ENCODE peak calls at places on chromosomes 7 and 10, in six cellular contexts. C is H9, N is neuronal stem cell, F is H1, E is IMR-90, A is trophoblast cell. X is an unnamed sample.
A peak's percentile ranks its signal among the peaks of the same experiment; 100 is the strongest.

GRCh38 chr7:73668103-73668937 is 689 bp downstream of the VPS37D start:
- DNase-seq in E (no peak), F (no peak), N (no peak), A (no peak), C (no peak), X (no peak)

GRCh38 chr7:43799605-43800004 is 41.1 kb downstream of the BLVRA start:
- DNase-seq in C (no peak), A (no peak), F (no peak), E (no peak), N (no peak), X (no peak)

GRCh38 chr10:112122827-112123226 is 60.7 kb downstream of the GPAM start:
- DNase-seq in C (no peak), N (no peak), E (no peak), F (no peak), A (peak; percentile 22), X (no peak)

GRCh38 chr10:119981826-119982225 is 89.3 kb downstream of the SEC23IP start:
- DNase-seq in F (no peak), C (no peak), N (no peak), E (no peak), A (no peak), X (no peak)

GRCh38 chr10:131141645-131142445 is 169.7 kb downstream of the TCERG1L start:
- DNase-seq in E (no peak), C (no peak), A (no peak), N (no peak), F (no peak), X (no peak)

GRCh38 chr7:19062216-19062615 is 55.2 kb downstream of the TWIST1 start:
- DNase-seq in F (no peak), E (no peak), N (no peak), C (no peak), A (no peak), X (no peak)

GRCh38 chr10:5606864-5607263 is 59.5 kb downstream of the ASB13 start:
- DNase-seq in N (no peak), A (no peak), F (no peak), C (no peak), E (no peak), X (no peak)

GRCh38 chr7:96084880-96085551 is 236.9 kb downstream of the SLC25A13 start:
- DNase-seq in F (no peak), E (peak; percentile 68), C (no peak), N (no peak), A (peak; percentile 19), X (peak; percentile 3)

GRCh38 chr7:121113288-121113687 is 124.8 kb downstream of the CPED1 start:
- DNase-seq in N (no peak), E (peak; percentile 70), A (peak; percentile 46), C (no peak), F (no peak), X (peak; percentile 40)

GRCh38 chr10:79189853-79190435 is 121.2 kb downstream of the ZMIZ1 start:
- DNase-seq in N (no peak), E (peak; percentile 19), F (no peak), C (no peak), A (no peak), X (no peak)

GRCh38 chr7:142438235-142438922 is 180.5 kb upstream of the PRSS58 start:
- DNase-seq in F (no peak), A (peak; percentile 68), E (peak; percentile 64), C (peak; percentile 66), N (peak; percentile 26), X (peak; percentile 40)

GRCh38 chr10:26093229-26093628 is 123.3 kb upstream of the GAD2 start:
- DNase-seq in C (no peak), A (no peak), F (no peak), E (no peak), N (no peak), X (no peak)

GRCh38 chr10:15331456-15331855 is 39.6 kb downstream of the FAM171A1 start:
- DNase-seq in C (no peak), E (no peak), N (no peak), F (no peak), A (no peak), X (no peak)

GRCh38 chr7:115707684-115708341 is 322.8 kb downstream of the TFEC start:
- DNase-seq in F (no peak), A (no peak), C (no peak), E (no peak), N (no peak), X (no peak)

GRCh38 chr10:104076743-104077160 is 8.9 kb downstream of the COL17A1 start:
- DNase-seq in E (peak; percentile 16), N (peak; percentile 70), F (peak; percentile 50), C (peak; percentile 58), A (no peak), X (no peak)

GRCh38 chr7:5470721-5471311 is 47.2 kb upstream of the TNRC18 start:
- DNase-seq in C (no peak), F (no peak), A (no peak), N (no peak), E (peak; percentile 40), X (no peak)

GRCh38 chr7:29622335-29623265 is 59.0 kb downstream of the PRR15 start:
- DNase-seq in A (peak; percentile 88), N (no peak), F (no peak), C (no peak), E (peak; percentile 85), X (peak; percentile 74)

GRCh38 chr7:69962077-69962855 is 364.0 kb downstream of the AUTS2 start:
- DNase-seq in E (no peak), F (no peak), C (no peak), N (no peak), A (no peak), X (peak; percentile 21)
- H3K14ac ChIP-seq in E (no peak overlapping the region), F (no peak overlapping the region), C (no peak overlapping the region), N (no peak overlapping the region), A (no peak overlapping the region), X (no peak overlapping the region)

GRCh38 chr10:67884313-67884841 is at the start of gene SIRT1:
- DNase-seq in N (peak; percentile 95), F (peak; percentile 88), A (peak; percentile 91), C (peak; percentile 97), E (peak; percentile 90), X (peak; percentile 96)

GRCh38 chr10:67884842-67885680 is 605 bp downstream of the SIRT1 start:
- DNase-seq in C (peak; percentile 75), E (peak; percentile 63), N (peak; percentile 64), F (no peak), A (peak; percentile 78), X (peak; percentile 85)

GRCh38 chr10:67878133-67878532 is 6.3 kb upstream of the SIRT1 start:
- DNase-seq in A (no peak), F (no peak), C (no peak), E (no peak), N (no peak), X (no peak)

DNA sequence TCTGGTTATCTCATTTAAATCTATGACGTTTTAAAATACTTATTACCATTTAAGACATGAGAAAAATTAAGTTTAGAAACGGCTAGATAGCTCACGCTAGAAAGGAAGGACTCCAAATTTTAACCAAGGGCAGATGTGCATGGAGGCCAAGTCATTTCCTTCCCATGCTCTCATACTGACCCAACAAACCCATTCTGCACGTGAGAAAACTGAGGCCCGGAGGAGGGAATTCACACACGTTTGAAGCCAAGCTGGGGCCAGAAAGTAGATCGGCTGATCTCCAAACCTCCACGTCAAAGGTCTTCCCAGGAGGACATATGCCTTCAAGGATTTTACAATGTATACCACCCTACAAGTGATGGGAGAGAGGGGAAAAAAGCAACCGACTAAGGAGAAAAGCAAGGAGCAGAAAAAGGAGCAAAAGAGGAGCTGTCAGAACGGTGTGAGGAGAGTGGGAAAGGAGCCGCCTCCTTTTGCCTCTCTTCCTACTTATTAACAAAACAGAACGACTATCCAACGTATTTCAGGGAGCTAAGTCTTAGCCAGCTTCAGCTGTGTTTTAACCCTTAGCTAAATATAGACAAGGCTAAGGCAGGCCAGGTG is 645 bp upstream of the SIRT1 start:
- DNase-seq in A (no peak), C (no peak), N (no peak), F (no peak), E (no peak), X (no peak)
- H4K8ac ChIP-seq in A (peak overlapping the region; percentile 59), C (no peak overlapping the region), N (no peak overlapping the region), F (no peak overlapping the region), E (peak overlapping the region; percentile 23), X (peak overlapping the region; percentile 27)

GRCh38 chr10:46247808-46248569 is 38.8 kb upstream of the ANTXRL start:
- DNase-seq in C (peak; percentile 14), A (no peak), F (no peak), N (no peak), E (no peak), X (no peak)
- H3K14ac ChIP-seq in C (no peak overlapping the region), A (no peak overlapping the region), F (no peak overlapping the region), N (peak overlapping the region; percentile 86), E (no peak overlapping the region), X (no peak overlapping the region)

GRCh38 chr10:48653944-48654698 is 30.6 kb upstream of the WDFY4 start:
- DNase-seq in E (no peak), F (no peak), A (no peak), C (no peak), N (no peak), X (no peak)
- H4K8ac ChIP-seq in E (no peak overlapping the region), F (peak overlapping the region; percentile 6), A (no peak overlapping the region), C (no peak overlapping the region), N (no peak overlapping the region), X (no peak overlapping the region)

X was measured in mesenchymal stem cell.